ENCODE peak calls at places on chromosomes 5 and 9, in nine cellular contexts. V is transverse colon; Q is left ventricle myocardium superior; B is activated effector memory CD4-positive, alpha-beta T cell treated with Interleukin-2 at 50 U/mL for 16 hours; P is left colon; W is NCI-H187; M is AG08396; K is stimulated activated naive CD4-positive, alpha-beta T cell; S is choroid plexus epithelial cell. D is an unnamed sample.

GRCh38 chr9:115114541-115114940 is 3.4 kb downstream of the TNC start:
- DNase-seq in V (no peak), Q (no peak), B (no peak), P (no peak), W (no peak), M (no peak), K (no peak), S (no peak), D (no peak)

GRCh38 chr9:69324549-69325401 is at the start of gene ENTREP1:
- DNase-seq in V (peak; percentile 75), Q (peak; percentile 85), B (no peak), P (peak; percentile 72), W (peak; percentile 12), M (peak; percentile 56), K (no peak), S (peak; percentile 10), D (peak; percentile 14)

GRCh38 chr9:121538221-121538620 is 38.6 kb upstream of the GGTA1 start:
- DNase-seq in V (no peak), Q (no peak), B (no peak), P (no peak), W (no peak), M (no peak), K (no peak), S (no peak), D (no peak)

GRCh38 chr5:140202610-140203009 is 27.6 kb downstream of the CYSTM1 start:
- DNase-seq in V (no peak), Q (no peak), B (no peak), P (no peak), W (no peak), M (no peak), K (no peak), S (no peak), D (no peak)

GRCh38 chr5:112320408-112320807 is 98.7 kb downstream of the EPB41L4A start:
- DNase-seq in V (no peak), Q (no peak), B (no peak), P (no peak), W (no peak), M (no peak), K (no peak), S (no peak), D (no peak)

GRCh38 chr5:133396187-133396621 is 216.1 kb downstream of the FSTL4 start:
- DNase-seq in V (no peak), Q (no peak), B (no peak), P (no peak), W (no peak), M (no peak), K (no peak), S (peak; percentile 21), D (no peak)

GRCh38 chr9:121206516-121207370 is 5.1 kb upstream of the RAB14 start:
- DNase-seq in V (no peak), Q (no peak), B (no peak), P (no peak), W (no peak), M (no peak), K (no peak), S (peak; percentile 54), D (no peak)

GRCh38 chr5:170536498-170536897 is 32.7 kb downstream of the KCNIP1 start:
- DNase-seq in V (no peak), Q (no peak), B (no peak), P (no peak), W (no peak), M (no peak), K (no peak), S (no peak), D (no peak)

GRCh38 chr9:137492464-137493162 is 33.5 kb upstream of the NSMF start:
- DNase-seq in V (peak; percentile 31), Q (no peak), B (no peak), P (peak; percentile 59), W (no peak), M (no peak), K (no peak), S (no peak), D (peak; percentile 45)

GRCh38 chr9:107504585-107505455 is 15.3 kb upstream of the KLF4 start:
- DNase-seq in V (peak; percentile 49), Q (no peak), B (no peak), P (peak; percentile 41), W (no peak), M (peak; percentile 80), K (no peak), S (peak; percentile 87), D (no peak)

GRCh38 chr5:168317096-168317520 is 25.7 kb downstream of the WWC1 start:
- DNase-seq in V (no peak), Q (no peak), B (no peak), P (no peak), W (no peak), M (no peak), K (no peak), S (no peak), D (no peak)

GRCh38 chr5:38466444-38467189 is 89.8 kb downstream of the LIFR start:
- DNase-seq in V (peak; percentile 26), Q (peak; percentile 88), B (no peak), P (peak; percentile 55), W (no peak), M (no peak), K (no peak), S (peak; percentile 99), D (no peak)

GRCh38 chr5:111165058-111165457 is 59.1 kb upstream of the CAMK4 start:
- DNase-seq in V (no peak), Q (no peak), B (no peak), P (no peak), W (no peak), M (no peak), K (no peak), S (no peak), D (no peak)

GRCh38 chr5:80516826-80517225 is 28.9 kb downstream of the FAM151B start:
- DNase-seq in V (no peak), Q (no peak), B (no peak), P (no peak), W (no peak), M (no peak), K (no peak), S (peak; percentile 92), D (no peak)

GRCh38 chr9:96107436-96107835 is 194.5 kb downstream of the HSD17B3 start:
- DNase-seq in V (no peak), Q (no peak), B (no peak), P (no peak), W (no peak), M (no peak), K (no peak), S (no peak), D (no peak)

GRCh38 chr5:158390556-158390955 is 531.6 kb upstream of the CLINT1 start:
- DNase-seq in V (no peak), Q (no peak), B (no peak), P (no peak), W (no peak), M (no peak), K (no peak), S (peak; percentile 59), D (no peak)

GRCh38 chr5:177126771-177127170 is 6.8 kb upstream of the NSD1 start:
- DNase-seq in V (no peak), Q (no peak), B (no peak), P (no peak), W (no peak), M (no peak), K (no peak), S (no peak), D (no peak)

GRCh38 chr9:138043411-138044345 is 166.1 kb downstream of the CACNA1B start:
- DNase-seq in V (no peak), Q (no peak), B (no peak), P (peak; percentile 14), W (no peak), M (no peak), K (no peak), S (no peak), D (no peak)

GRCh38 chr5:76403963-76404693 is 1.0 kb downstream of the IQGAP2 start:
- DNase-seq in V (peak; percentile 77), Q (peak; percentile 50), B (peak; percentile 71), P (peak; percentile 84), W (no peak), M (no peak), K (peak; percentile 66), S (peak; percentile 12), D (no peak)

GRCh38 chr5:310516-310915 is 11.0 kb upstream of the AHRR start:
- DNase-seq in V (no peak), Q (no peak), B (no peak), P (no peak), W (no peak), M (no peak), K (no peak), S (no peak), D (no peak)

GRCh38 chr9:81686614-81687520 is 2.5 kb downstream of the TLE1 start:
- DNase-seq in V (peak; percentile 89), Q (peak; percentile 87), B (no peak), P (peak; percentile 90), W (peak; percentile 51), M (peak; percentile 79), K (no peak), S (peak; percentile 86), D (peak; percentile 74)

GRCh38 chr5:62627121-62627520 is 48.5 kb downstream of the LRRC70 start:
- DNase-seq in V (no peak), Q (no peak), B (no peak), P (no peak), W (no peak), M (no peak), K (no peak), S (peak; percentile 53), D (no peak)

GRCh38 chr5:33901176-33901575 is 9.4 kb upstream of the ADAMTS12 start:
- DNase-seq in V (no peak), Q (no peak), B (no peak), P (no peak), W (no peak), M (no peak), K (no peak), S (peak; percentile 28), D (no peak)

GRCh38 chr9:129576546-129577543 is 44.1 kb downstream of the C9orf50 start:
- DNase-seq in V (no peak), Q (peak; percentile 60), B (no peak), P (no peak), W (no peak), M (no peak), K (no peak), S (peak; percentile 87), D (no peak)

GRCh38 chr5:177472460-177473441 is 683 bp downstream of the DBN1 start:
- DNase-seq in V (peak; percentile 62), Q (peak; percentile 57), B (peak; percentile 27), P (no peak), W (peak; percentile 31), M (peak; percentile 73), K (no peak), S (no peak), D (peak; percentile 36)

GRCh38 chr5:134136221-134136631 is 21.7 kb downstream of the TCF7 start:
- DNase-seq in V (peak; percentile 3), Q (no peak), B (peak; percentile 0), P (no peak), W (no peak), M (no peak), K (no peak), S (no peak), D (no peak)

GRCh38 chr5:30099634-30100033 is 1093.9 kb upstream of the CDH6 start:
- DNase-seq in V (no peak), Q (no peak), B (no peak), P (no peak), W (no peak), M (no peak), K (no peak), S (peak; percentile 96), D (no peak)

D was measured in NCI-H1048.